ENCODE peak calls at places on chromosomes 11 and 22, in ten cellular contexts. G, Z, X, Y, V, O, C, M, I and R are unnamed samples.

GRCh38 chr11:38543311-38543710 is 1945.3 kb upstream of the RAG2 start:
- DNase-seq in G (no peak), V (no peak), M (no peak), Z (no peak), O (no peak), X (no peak), I (no peak), Y (no peak), C (no peak), R (no peak)

GRCh38 chr11:13668957-13669521 is 571 bp downstream of the FAR1 start:
- DNase-seq in C (peak; percentile 38), X (no peak), I (peak; percentile 74), Y (no peak), G (peak; percentile 93), Z (peak; percentile 45), O (no peak), M (peak; percentile 45), V (peak; percentile 71), R (peak; percentile 56)

GRCh38 chr11:20156876-20157613 is 3.2 kb downstream of the DBX1 start:
- DNase-seq in C (no peak), Z (no peak), V (no peak), I (no peak), Y (no peak), X (no peak), O (no peak), M (no peak), G (peak; percentile 78), R (peak; percentile 15)

GRCh38 chr11:66268953-66269906 is 791 bp downstream of the RAB1B start:
- DNase-seq in C (no peak), G (peak; percentile 89), M (peak; percentile 34), Y (no peak), V (no peak), O (no peak), Z (peak; percentile 45), X (no peak), I (no peak), R (peak; percentile 33)

GRCh38 chr22:20571531-20572007 is 64.2 kb downstream of the MED15 start:
- DNase-seq in O (no peak), V (no peak), M (peak; percentile 42), Z (peak; percentile 21), G (peak; percentile 89), I (no peak), Y (no peak), C (no peak), X (no peak), R (no peak)

GRCh38 chr22:46052331-46052771 is 75.4 kb upstream of the WNT7B start:
- DNase-seq in X (no peak), V (peak; percentile 62), Y (no peak), Z (no peak), O (peak; percentile 33), C (no peak), G (peak; percentile 77), M (no peak), I (peak; percentile 72), R (peak; percentile 40)

GRCh38 chr22:48567213-48567975 is 1260.3 kb downstream of the BRD1 start:
- DNase-seq in I (no peak), Y (no peak), G (no peak), O (no peak), X (no peak), C (no peak), V (no peak), Z (no peak), M (no peak), R (no peak)

GRCh38 chr11:68223275-68223674 is 10.2 kb upstream of the KMT5B start:
- DNase-seq in Z (no peak), G (no peak), Y (no peak), X (no peak), I (no peak), V (no peak), M (no peak), C (no peak), O (no peak), R (no peak)

GRCh38 chr11:12119502-12119901 is 9.1 kb downstream of the MICAL2 start:
- DNase-seq in Z (no peak), C (no peak), I (no peak), M (no peak), V (no peak), X (no peak), G (no peak), Y (no peak), O (no peak), R (no peak)

GRCh38 chr11:12114487-12115033 is 4.2 kb downstream of the MICAL2 start:
- DNase-seq in M (peak; percentile 52), V (peak; percentile 71), X (no peak), Z (no peak), G (no peak), C (no peak), Y (no peak), I (no peak), O (no peak), R (no peak)

GRCh38 chr11:12118940-12119339 is 8.6 kb downstream of the MICAL2 start:
- DNase-seq in V (no peak), Z (no peak), C (no peak), X (no peak), O (no peak), I (peak; percentile 81), M (no peak), G (no peak), Y (no peak), R (no peak)

GRCh38 chr11:12116425-12117032 is 6.1 kb downstream of the MICAL2 start:
- DNase-seq in V (no peak), G (no peak), Z (no peak), Y (no peak), I (no peak), C (no peak), X (no peak), M (no peak), O (no peak), R (no peak)

DNA sequence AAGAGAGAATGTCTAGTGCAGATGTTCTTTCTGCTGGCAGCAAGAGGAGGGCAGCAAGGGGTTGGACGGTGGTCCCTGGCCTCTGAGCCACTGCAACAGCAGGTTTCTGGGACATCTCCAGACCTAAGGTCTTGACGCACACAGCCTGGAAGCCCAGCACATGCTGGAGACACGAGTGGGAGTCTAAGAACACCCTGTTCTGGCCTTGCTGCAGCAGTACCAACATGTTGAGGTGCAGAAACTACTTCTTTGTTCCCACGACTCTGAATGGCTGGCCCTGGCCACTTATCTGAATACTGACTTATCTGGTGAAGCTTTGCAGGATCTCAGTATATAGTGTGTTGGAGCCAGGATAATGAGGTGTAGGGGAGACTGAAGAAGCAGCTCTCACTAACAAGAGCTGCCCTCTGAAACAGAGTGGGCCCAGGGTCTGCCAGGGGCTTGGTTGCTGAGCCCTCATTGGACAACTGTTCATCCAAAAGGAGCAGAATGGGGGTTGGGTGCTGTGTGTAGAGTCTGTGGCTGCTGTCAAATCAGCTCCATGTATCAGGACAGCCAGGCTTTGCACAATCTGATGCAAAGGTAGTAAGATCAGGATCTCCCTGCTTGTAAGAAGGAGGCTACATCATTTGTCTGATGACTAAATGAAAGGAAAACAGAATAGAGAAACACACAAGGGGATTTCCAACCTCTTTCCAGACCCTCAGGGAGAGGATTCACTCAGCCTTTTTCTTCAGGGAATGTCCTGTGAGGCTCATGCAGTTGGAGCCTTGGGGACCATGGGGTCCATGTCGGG is 7.0 kb downstream of the MICAL2 start:
- DNase-seq in X (no peak), O (peak; percentile 23), C (no peak), M (no peak), Y (no peak), V (no peak), I (peak; percentile 80), G (no peak), Z (no peak), R (no peak)
- H3K27ac ChIP-seq in X (no peak overlapping the region), O (peak overlapping the region; percentile 35), C (no peak overlapping the region), M (no peak overlapping the region), Y (peak overlapping the region; percentile 48), V (no peak overlapping the region), I (peak overlapping the region; percentile 95), G (no peak overlapping the region), Z (no peak overlapping the region), R (no peak overlapping the region)

GRCh38 chr11:2902784-2903671 is 17.5 kb upstream of the CDKN1C start:
- DNase-seq in Y (no peak), I (no peak), X (no peak), Z (peak; percentile 73), O (no peak), C (no peak), G (peak; percentile 84), M (no peak), V (no peak), R (no peak)

GRCh38 chr11:2901196-2901796 is 15.7 kb upstream of the CDKN1C start:
- DNase-seq in Y (no peak), G (peak; percentile 84), I (no peak), Z (no peak), X (no peak), C (no peak), M (no peak), O (no peak), V (no peak), R (no peak)

GRCh38 chr11:2903672-2904011 is 18.1 kb upstream of the CDKN1C start:
- DNase-seq in C (no peak), O (no peak), I (no peak), G (no peak), X (no peak), Y (no peak), Z (no peak), M (no peak), V (no peak), R (no peak)

GRCh38 chr11:2904153-2905052 is 18.8 kb upstream of the CDKN1C start:
- DNase-seq in Z (peak; percentile 38), Y (no peak), X (no peak), C (no peak), I (no peak), O (no peak), V (no peak), M (no peak), G (no peak), R (no peak)

GRCh38 chr11:2901854-2902783 is 16.5 kb upstream of the CDKN1C start:
- DNase-seq in V (peak; percentile 97), I (peak; percentile 99), O (peak; percentile 97), Z (peak; percentile 94), C (peak; percentile 95), X (peak; percentile 74), M (peak; percentile 72), G (peak; percentile 99), Y (peak; percentile 87), R (peak; percentile 96)
- TF ChIP-seq POLR2A in V (no peak), I (peak; percentile 69), O (no peak), Z (peak; percentile 37), C (peak; percentile 45), X (no peak), M (peak; percentile 21), G (no peak), Y (peak; percentile 37), R (peak; percentile 53)

DNA sequence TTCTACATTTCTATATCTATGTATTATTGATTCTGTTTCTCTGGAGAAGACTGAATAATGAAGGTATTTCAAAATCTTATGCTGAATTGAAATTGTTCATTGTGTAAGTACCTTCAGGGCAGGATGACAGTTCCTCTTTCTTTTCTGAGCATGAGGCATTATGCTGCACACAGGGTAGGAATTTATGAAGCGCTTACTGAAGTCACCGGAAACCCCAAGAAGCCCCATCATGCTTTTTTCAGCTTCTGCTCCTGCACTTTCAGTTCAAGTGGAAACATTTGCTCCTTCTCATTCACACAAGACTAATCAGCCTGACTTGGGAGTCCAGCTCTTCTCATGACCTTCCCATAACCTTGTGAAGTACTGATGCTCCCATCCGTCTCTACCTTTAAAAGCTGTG is 314.7 kb upstream of the SORL1-AS1 start:
- DNase-seq in I (no peak), X (no peak), G (no peak), Y (no peak), C (no peak), O (no peak), Z (no peak), M (no peak), V (no peak), R (no peak)
- TF ChIP-seq CTCF in I (no peak), X (no peak), G (no peak), Y (no peak), C (no peak), O (no peak), Z (no peak), M (no peak), V (no peak), R (no peak)

GRCh38 chr22:27886843-27887151 is 32.3 kb downstream of the PITPNB start:
- DNase-seq in C (no peak), V (no peak), O (no peak), I (no peak), Y (no peak), M (no peak), Z (no peak), X (no peak), G (no peak), R (no peak)
- H3K27ac ChIP-seq in C (no peak overlapping the region), V (no peak overlapping the region), O (peak overlapping the region; percentile 8), I (peak overlapping the region; percentile 82), Y (peak overlapping the region; percentile 46), M (peak overlapping the region; percentile 81), Z (no peak overlapping the region), X (no peak overlapping the region), G (peak overlapping the region; percentile 7), R (no peak overlapping the region)